ENCODE peak calls at places on chromosomes 16 and 17, in four cellular contexts. R is T1000, V is HCT116, F is non-pigmented ciliary epithelial cell. N is an unnamed sample.

GRCh38 chr16:1877089-1877488 is 5.1 kb upstream of the MEIOB start:
- DNase-seq in R (no peak), V (no peak), F (no peak), N (no peak)

GRCh38 chr17:64950871-64951270 is 31.6 kb upstream of the LRRC37A3 start:
- DNase-seq in R (no peak), V (no peak), F (no peak), N (no peak)

GRCh38 chr16:67514382-67514828 is 14.2 kb upstream of the RIPOR1 start:
- DNase-seq in R (peak; percentile 29), V (peak; percentile 69), F (peak; percentile 31), N (peak; percentile 48)

GRCh38 chr17:40854175-40854814 is 12.7 kb downstream of the KRT12 start:
- DNase-seq in R (no peak), V (peak; percentile 71), F (peak; percentile 68), N (peak; percentile 50)

GRCh38 chr17:17236295-17237025 is 508 bp downstream of the FLCN start:
- DNase-seq in R (no peak), V (no peak), F (no peak), N (no peak)

GRCh38 chr16:83799336-83799735 is 8.4 kb upstream of the HSBP1 start:
- DNase-seq in R (no peak), V (no peak), F (no peak), N (peak; percentile 12)

GRCh38 chr17:20944014-20944905 is 98.6 kb downstream of the USP22 start:
- DNase-seq in R (no peak), V (peak; percentile 36), F (no peak), N (no peak)

GRCh38 chr17:18025596-18026407 is 13.2 kb downstream of the ATPAF2 start:
- DNase-seq in R (peak; percentile 32), V (no peak), F (no peak), N (no peak)

N was measured in Panc1.